ENCODE peak calls at places on chromosomes 3 and 15, in five cellular contexts. Z, G, E, H and W are unnamed samples.

GRCh38 chr15:87816811-87817210 is 439.7 kb downstream of the NTRK3 start:
- DNase-seq in Z (no peak), G (no peak), E (no peak), H (no peak), W (no peak)

GRCh38 chr15:84715442-84716035 is 400 bp downstream of the SEC11A start:
- DNase-seq in Z (peak; percentile 65), G (peak; percentile 9), E (peak; percentile 67), H (no peak), W (peak; percentile 35)

GRCh38 chr3:3735919-3736318 is 63.3 kb upstream of the LRRN1 start:
- DNase-seq in Z (no peak), G (no peak), E (no peak), H (no peak), W (no peak)

GRCh38 chr3:164927728-164928127 is 150.6 kb downstream of the SI start:
- DNase-seq in Z (no peak), G (no peak), E (no peak), H (no peak), W (no peak)

GRCh38 chr15:42730536-42730935 is 6.4 kb downstream of the CDAN1 start:
- DNase-seq in Z (no peak), G (no peak), E (no peak), H (no peak), W (no peak)

GRCh38 chr3:128946411-128946810 is 47.5 kb downstream of the CFAP92 start:
- DNase-seq in Z (no peak), G (no peak), E (no peak), H (no peak), W (no peak)

GRCh38 chr3:150439657-150440056 is 31.6 kb downstream of the TSC22D2 start:
- DNase-seq in Z (no peak), G (no peak), E (no peak), H (no peak), W (no peak)

GRCh38 chr3:52193059-52193458 is 4.9 kb upstream of the ALAS1 start:
- DNase-seq in Z (no peak), G (no peak), E (peak; percentile 84), H (no peak), W (no peak)

GRCh38 chr3:41356775-41357174 is 157.5 kb downstream of the CTNNB1 start:
- DNase-seq in Z (no peak), G (no peak), E (no peak), H (no peak), W (no peak)

GRCh38 chr3:149542375-149543312 is 68.1 kb downstream of the TM4SF4 start:
- DNase-seq in Z (no peak), G (no peak), E (no peak), H (no peak), W (no peak)

GRCh38 chr3:64340636-64341240 is 115.5 kb upstream of the PRICKLE2 start:
- DNase-seq in Z (no peak), G (no peak), E (no peak), H (no peak), W (no peak)

GRCh38 chr3:52237659-52238172 is 1.2 kb downstream of the TWF2 start:
- DNase-seq in Z (no peak), G (no peak), E (peak; percentile 97), H (no peak), W (no peak)

GRCh38 chr15:50675524-50676144 is 11.0 kb downstream of the TRPM7 start:
- DNase-seq in Z (no peak), G (no peak), E (no peak), H (no peak), W (no peak)

GRCh38 chr3:23809840-23810341 is 4.1 kb downstream of the UBE2E1 start:
- DNase-seq in Z (no peak), G (no peak), E (no peak), H (no peak), W (no peak)

GRCh38 chr3:193829781-193830180 is 236.8 kb downstream of the OPA1 start:
- DNase-seq in Z (no peak), G (no peak), E (no peak), H (no peak), W (no peak)

GRCh38 chr15:71133734-71134464 is 18.6 kb downstream of the THSD4 start:
- DNase-seq in Z (no peak), G (no peak), E (no peak), H (no peak), W (no peak)

GRCh38 chr15:50107591-50108408 is 11.2 kb downstream of the ATP8B4 start:
- DNase-seq in Z (no peak), G (no peak), E (no peak), H (no peak), W (no peak)

GRCh38 chr15:74782596-74783071 is 754 bp downstream of the CSK start:
- DNase-seq in Z (no peak), G (no peak), E (no peak), H (no peak), W (no peak)

GRCh38 chr3:100149130-100149529 is 34.8 kb upstream of the FILIP1L start:
- DNase-seq in Z (no peak), G (no peak), E (no peak), H (no peak), W (no peak)

GRCh38 chr3:189588061-189588817 is 43.0 kb upstream of the TP63 start:
- DNase-seq in Z (no peak), G (no peak), E (no peak), H (no peak), W (no peak)

GRCh38 chr15:88920186-88920891 is 7.2 kb upstream of the MFGE8 start:
- DNase-seq in Z (no peak), G (no peak), E (no peak), H (no peak), W (no peak)

GRCh38 chr15:33442449-33442848 is 131.7 kb downstream of the RYR3 start:
- DNase-seq in Z (no peak), G (no peak), E (no peak), H (no peak), W (no peak)

GRCh38 chr3:161423911-161424522 is 52.7 kb upstream of the SPTSSB start:
- DNase-seq in Z (no peak), G (no peak), E (no peak), H (no peak), W (no peak)

GRCh38 chr3:70989174-70989573 is 594.4 kb downstream of the FOXP1 start:
- DNase-seq in Z (no peak), G (no peak), E (no peak), H (no peak), W (no peak)

GRCh38 chr3:193673845-193674244 is 80.8 kb downstream of the OPA1 start:
- DNase-seq in Z (no peak), G (peak; percentile 35), E (no peak), H (peak; percentile 72), W (no peak)

GRCh38 chr3:27681249-27681748 is 40.8 kb downstream of the EOMES start:
- DNase-seq in Z (no peak), G (peak; percentile 34), E (no peak), H (no peak), W (peak; percentile 22)

GRCh38 chr3:65597952-65598413 is 440.7 kb downstream of the MAGI1 start:
- DNase-seq in Z (no peak), G (peak; percentile 29), E (no peak), H (peak; percentile 77), W (peak; percentile 40)

GRCh38 chr3:115790759-115791158 is 167.4 kb downstream of the GAP43 start:
- DNase-seq in Z (peak; percentile 35), G (no peak), E (no peak), H (no peak), W (no peak)

GRCh38 chr3:180036678-180037455 is at the start of gene PEX5L:
- DNase-seq in Z (peak; percentile 50), G (peak; percentile 80), E (no peak), H (peak; percentile 89), W (peak; percentile 95)

GRCh38 chr3:136750922-136751258 is 1.3 kb downstream of the STAG1 start:
- DNase-seq in Z (no peak), G (no peak), E (no peak), H (no peak), W (no peak)

GRCh38 chr15:70741107-70741511 is 22.2 kb downstream of the UACA start:
- DNase-seq in Z (no peak), G (no peak), E (peak; percentile 91), H (no peak), W (no peak)